ENCODE peak calls at places on chromosomes 2 and 18, in nine cellular contexts. C is GM12865, R is H7, E is astrocyte of the spinal cord, V is BJ, Z is coronary artery, T is SJCRH30, P is fibroblast of villous mesenchyme, L is endodermal cell. G is an unnamed sample.
A peak's percentile ranks its signal among the peaks of the same experiment; 100 is the strongest.

GRCh38 chr2:70124983-70125480 is 37.8 kb downstream of the PCBP1 start:
- DNase-seq in L (peak; percentile 79), R (peak; percentile 91), T (peak; percentile 84), V (no peak), Z (peak; percentile 80), P (peak; percentile 70), C (peak; percentile 87), E (peak; percentile 62), G (peak; percentile 84)

GRCh38 chr2:41989503-41990180 is 58.2 kb upstream of the PKDCC start:
- DNase-seq in C (no peak), E (no peak), R (no peak), P (peak; percentile 28), L (peak; percentile 47), V (no peak), T (no peak), Z (no peak), G (no peak)

GRCh38 chr2:158575051-158575635 is 118.4 kb downstream of the PKP4 start:
- DNase-seq in L (no peak), P (no peak), E (no peak), T (no peak), R (no peak), C (no peak), V (no peak), Z (no peak), G (no peak)

GRCh38 chr2:118593257-118593656 is 254.2 kb downstream of the EN1 start:
- DNase-seq in T (no peak), C (no peak), P (no peak), Z (no peak), L (no peak), V (no peak), R (no peak), E (no peak), G (no peak)

GRCh38 chr2:201839727-201840126 is 33.4 kb downstream of the CDK15 start:
- DNase-seq in P (no peak), E (no peak), V (no peak), T (no peak), C (no peak), Z (no peak), L (no peak), R (no peak), G (no peak)

GRCh38 chr2:47867205-47867604 is 39.1 kb downstream of the FBXO11 start:
- DNase-seq in V (peak; percentile 39), T (no peak), L (no peak), P (peak; percentile 88), R (no peak), Z (no peak), E (peak; percentile 80), C (no peak), G (no peak)

GRCh38 chr2:67451086-67451832 is 54.1 kb downstream of the ETAA1 start:
- DNase-seq in R (no peak), T (peak; percentile 4), E (peak; percentile 53), P (peak; percentile 77), C (no peak), L (no peak), Z (no peak), V (peak; percentile 10), G (no peak)

GRCh38 chr18:22564036-22564435 is 146.3 kb upstream of the CTAGE1 start:
- DNase-seq in P (peak; percentile 73), V (no peak), C (no peak), R (no peak), L (no peak), T (no peak), Z (no peak), E (peak; percentile 82), G (no peak)

GRCh38 chr2:53880756-53881155 is 21.0 kb upstream of the GPR75 start:
- DNase-seq in C (no peak), R (no peak), T (no peak), E (peak; percentile 82), P (peak; percentile 34), Z (no peak), V (peak; percentile 60), L (no peak), G (no peak)

GRCh38 chr18:39843546-39843945 is 2111.5 kb upstream of the PIK3C3 start:
- DNase-seq in V (no peak), P (no peak), L (no peak), Z (no peak), R (no peak), C (no peak), T (no peak), E (no peak), G (no peak)

GRCh38 chr2:147456729-147457128 is 388.1 kb upstream of the ACVR2A start:
- DNase-seq in L (peak; percentile 63), V (no peak), C (no peak), P (no peak), E (no peak), Z (no peak), T (no peak), R (no peak), G (no peak)

GRCh38 chr18:50038448-50038847 is 156.5 kb downstream of the MYO5B start:
- DNase-seq in Z (no peak), V (no peak), P (no peak), C (peak; percentile 15), E (peak; percentile 34), T (no peak), L (no peak), R (no peak), G (peak; percentile 11)

GRCh38 chr2:105804266-105804665 is 59.6 kb downstream of the NCK2 start:
- DNase-seq in C (no peak), T (no peak), Z (no peak), V (no peak), P (no peak), R (no peak), E (peak; percentile 74), L (no peak), G (no peak)

GRCh38 chr2:133512121-133512520 is 56.1 kb downstream of the NCKAP5 start:
- DNase-seq in R (no peak), E (no peak), Z (no peak), T (no peak), C (no peak), L (no peak), V (no peak), P (no peak), G (no peak)

DNA sequence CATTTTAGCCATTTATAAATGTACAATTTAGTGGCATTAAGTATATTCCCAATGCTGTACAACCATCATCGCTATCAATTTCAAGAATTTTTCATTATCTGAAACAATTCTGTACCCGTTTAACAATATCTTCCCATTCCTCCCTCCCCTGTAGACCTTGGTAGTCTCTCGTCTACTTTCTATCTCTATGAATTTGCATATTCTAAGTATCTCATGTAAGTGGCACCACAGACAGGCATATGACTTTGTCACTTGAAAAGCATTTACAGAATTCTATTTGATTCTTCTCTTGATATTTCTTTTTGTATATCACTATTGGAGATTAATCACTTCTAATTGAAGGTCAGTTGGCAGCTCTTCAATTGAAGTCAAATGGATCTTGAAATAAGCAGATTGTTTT is 48.0 kb downstream of the CCDC138 start:
- DNase-seq in L (no peak), C (no peak), R (no peak), P (no peak), T (no peak), E (no peak), V (no peak), Z (no peak), G (no peak)
- H3K4me3 ChIP-seq in L (no peak overlapping the region), C (no peak overlapping the region), R (no peak overlapping the region), P (no peak overlapping the region), T (no peak overlapping the region), E (no peak overlapping the region), V (no peak overlapping the region), Z (no peak overlapping the region), G (no peak overlapping the region)

GRCh38 chr2:64288321-64288931 is 144.2 kb upstream of the PELI1 start:
- DNase-seq in L (no peak), E (peak; percentile 83), R (no peak), C (no peak), V (peak; percentile 95), P (peak; percentile 92), Z (no peak), T (no peak), G (no peak)
- H3K4me3 ChIP-seq in L (no peak overlapping the region), E (no peak overlapping the region), R (no peak overlapping the region), C (no peak overlapping the region), V (no peak overlapping the region), P (no peak overlapping the region), Z (no peak overlapping the region), T (no peak overlapping the region), G (no peak overlapping the region)

GRCh38 chr2:61671561-61672315 is 133.6 kb upstream of the XPO1 start:
- DNase-seq in T (no peak), R (no peak), C (no peak), E (no peak), P (peak; percentile 84), V (no peak), Z (no peak), L (no peak), G (no peak)
- H3K4me3 ChIP-seq in T (no peak overlapping the region), R (no peak overlapping the region), C (peak overlapping the region; percentile 51), E (no peak overlapping the region), P (no peak overlapping the region), V (no peak overlapping the region), Z (peak overlapping the region; percentile 61), L (no peak overlapping the region), G (no peak overlapping the region)

DNA sequence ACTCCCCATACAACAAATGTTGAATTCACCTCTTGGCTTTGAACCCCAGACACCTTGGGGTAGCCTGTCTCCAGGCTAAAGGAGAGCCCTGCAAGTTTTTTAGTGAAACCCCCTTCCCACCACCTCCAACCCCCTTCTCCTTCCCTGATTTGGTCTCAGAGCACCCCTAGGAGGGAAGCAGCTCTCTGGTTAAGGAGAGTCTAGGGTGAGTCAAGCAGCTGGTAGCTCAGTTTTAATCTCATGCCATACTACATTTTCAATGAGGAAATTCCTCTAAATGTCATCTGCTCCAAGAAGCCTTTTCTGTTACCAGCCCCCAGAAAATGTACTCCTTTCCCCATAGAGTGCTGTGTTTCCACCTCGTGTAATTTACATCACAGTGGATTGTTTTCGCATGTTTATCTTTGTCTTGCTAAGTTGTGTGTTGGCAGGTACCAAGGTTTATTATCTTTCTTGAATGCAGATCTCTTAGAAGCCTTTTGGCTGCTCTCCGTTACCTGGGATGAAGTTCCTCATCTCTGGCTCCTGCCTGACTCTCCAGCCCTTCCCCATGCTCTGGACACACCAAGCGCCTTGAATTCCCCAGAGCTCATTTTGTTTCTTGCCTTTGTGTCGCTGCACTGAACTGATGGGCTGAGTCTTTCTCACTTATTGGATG is 82.2 kb downstream of the ASAP2 start:
- DNase-seq in L (no peak), C (no peak), P (no peak), R (peak; percentile 61), V (no peak), E (no peak), T (no peak), Z (no peak), G (no peak)
- H3K4me3 ChIP-seq in L (no peak overlapping the region), C (no peak overlapping the region), P (no peak overlapping the region), R (no peak overlapping the region), V (no peak overlapping the region), E (no peak overlapping the region), T (no peak overlapping the region), Z (no peak overlapping the region), G (no peak overlapping the region)

DNA sequence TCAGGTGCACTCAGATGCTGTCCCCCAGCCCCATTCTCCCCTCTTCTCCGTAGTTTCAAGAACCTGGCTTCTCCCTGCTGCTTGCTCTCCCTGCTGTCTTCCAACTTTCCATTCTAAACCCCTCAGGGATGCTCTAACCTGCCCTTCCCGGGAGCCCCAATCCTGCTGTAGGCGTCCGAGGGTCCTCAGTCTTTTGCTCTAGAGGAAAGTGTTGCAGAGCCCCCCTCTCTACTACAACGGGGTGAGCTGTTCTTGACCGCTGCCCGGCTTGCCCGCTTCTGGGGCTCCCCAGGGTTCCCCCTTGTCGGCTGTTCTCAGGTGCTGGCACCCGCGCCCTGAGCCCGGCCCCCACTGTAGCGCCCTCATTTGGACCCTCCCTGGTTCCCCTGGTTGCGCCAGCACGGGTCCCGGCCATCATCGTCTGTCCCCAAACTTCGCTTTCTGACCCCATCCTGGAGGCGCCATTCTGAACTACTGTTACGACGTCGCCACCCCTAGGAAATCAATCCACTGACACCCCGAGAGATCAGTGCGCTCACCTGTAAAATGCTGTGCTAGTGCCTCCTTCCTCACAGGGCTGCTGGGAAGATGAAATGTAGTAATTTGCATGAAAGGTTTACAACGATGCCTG is 31.9 kb upstream of the REG3G start:
- DNase-seq in R (peak; percentile 34), E (no peak), V (no peak), L (no peak), P (no peak), C (no peak), Z (no peak), T (no peak), G (no peak)
- H3K4me3 ChIP-seq in R (peak overlapping the region; percentile 38), E (no peak overlapping the region), V (no peak overlapping the region), L (peak overlapping the region; percentile 74), P (no peak overlapping the region), C (no peak overlapping the region), Z (no peak overlapping the region), T (no peak overlapping the region), G (no peak overlapping the region)